ENCODE peak calls at places on chromosomes 7 and 10, in six cellular contexts. D, W, G, V, E and N are unnamed samples.

GRCh38 chr10:23481351-23481961 is 42.6 kb downstream of the OTUD1 start:
- DNase-seq in W (no peak), V (no peak), D (no peak), G (no peak), E (no peak), N (no peak)

GRCh38 chr7:22801907-22802306 is 20.7 kb downstream of the TOMM7 start:
- DNase-seq in D (no peak), W (no peak), G (no peak), E (no peak), V (no peak), N (no peak)

GRCh38 chr7:135879238-135879637 is 97.9 kb downstream of the MTPN start:
- DNase-seq in W (no peak), D (peak; percentile 13), E (no peak), G (no peak), V (no peak), N (no peak)

GRCh38 chr10:86366902-86367338 is 325 bp upstream of the GRID1 start:
- DNase-seq in E (no peak), W (peak; percentile 78), V (no peak), G (no peak), D (no peak), N (peak; percentile 87)

GRCh38 chr7:104656467-104656866 is 328.1 kb downstream of the LHFPL3 start:
- DNase-seq in W (no peak), V (no peak), G (no peak), E (no peak), D (no peak), N (no peak)

GRCh38 chr7:22900101-22900500 is 77.5 kb upstream of the TOMM7 start:
- DNase-seq in V (no peak), E (no peak), W (no peak), D (no peak), G (no peak), N (no peak)

GRCh38 chr7:137287651-137288258 is 55.8 kb downstream of the PTN start:
- DNase-seq in G (no peak), D (no peak), V (no peak), W (no peak), E (no peak), N (no peak)

GRCh38 chr10:131843881-131844284 is 56.9 kb upstream of the PPP2R2D start:
- DNase-seq in W (peak; percentile 64), E (no peak), D (no peak), V (no peak), G (no peak), N (peak; percentile 19)

GRCh38 chr7:35389636-35390035 is 135.7 kb upstream of the TBX20 start:
- DNase-seq in W (no peak), V (no peak), D (no peak), G (no peak), E (no peak), N (no peak)

GRCh38 chr10:124918906-124919305 is 23.0 kb upstream of the ZRANB1 start:
- DNase-seq in W (no peak), G (no peak), V (no peak), D (no peak), E (no peak), N (no peak)

GRCh38 chr10:93071177-93071472 is 2.6 kb upstream of the CYP26A1 start:
- DNase-seq in W (no peak), E (no peak), D (no peak), V (no peak), G (peak; percentile 29), N (no peak)

GRCh38 chr10:11869743-11870460 is 46.7 kb downstream of the PROSER2 start:
- DNase-seq in G (no peak), W (no peak), V (no peak), E (no peak), D (no peak), N (no peak)

GRCh38 chr10:44990965-44991364 is 9.8 kb upstream of the ZNF22 start:
- DNase-seq in W (peak; percentile 71), G (no peak), E (no peak), D (no peak), V (no peak), N (no peak)

GRCh38 chr10:46516660-46517416 is 39.6 kb downstream of the GPRIN2 start:
- DNase-seq in G (no peak), D (peak; percentile 85), E (peak; percentile 8), W (peak; percentile 78), V (peak; percentile 25), N (peak; percentile 20)

GRCh38 chr10:70162892-70163201 is 7.5 kb downstream of the SAR1A start:
- DNase-seq in V (no peak), W (no peak), D (no peak), E (no peak), G (no peak), N (no peak)

GRCh38 chr10:3763852-3764625 is 21.0 kb downstream of the KLF6 start:
- DNase-seq in E (no peak), G (no peak), D (no peak), V (no peak), W (peak; percentile 11), N (no peak)

GRCh38 chr10:21369697-21370096 is 155.8 kb downstream of the SKIDA1 start:
- DNase-seq in G (no peak), W (no peak), V (no peak), E (no peak), D (peak; percentile 54), N (no peak)

GRCh38 chr10:101624526-101625102 is 36.5 kb downstream of the DPCD start:
- DNase-seq in E (no peak), D (no peak), G (no peak), W (no peak), V (no peak), N (no peak)

DNA sequence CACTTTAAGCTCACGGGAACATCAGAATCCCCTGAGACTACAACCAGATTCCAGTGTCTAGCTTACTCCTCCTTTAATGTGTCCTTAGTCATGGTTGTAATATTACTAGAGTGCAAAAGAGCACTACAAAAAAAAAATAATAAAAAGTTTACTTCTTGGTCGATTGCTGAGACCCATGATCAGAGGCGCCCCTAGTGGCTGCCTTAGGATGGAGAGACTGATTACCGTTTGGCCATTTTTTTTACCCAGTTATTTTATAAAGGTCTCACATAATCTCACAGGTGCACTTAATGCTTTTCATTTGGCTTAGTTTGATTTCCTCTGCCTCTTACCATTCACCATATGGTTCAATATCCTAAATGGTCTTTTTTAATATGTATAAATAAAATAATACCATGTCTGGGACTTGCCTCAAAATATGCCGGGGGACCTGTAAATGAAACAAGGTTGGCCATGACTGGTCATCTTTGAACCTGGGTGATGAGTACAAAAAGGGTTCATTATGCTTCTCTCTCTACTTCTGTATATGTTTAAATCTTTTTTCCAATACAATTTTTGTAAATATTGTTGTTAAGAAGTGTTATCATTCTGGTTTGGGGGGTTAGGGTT is 331.5 kb upstream of the NFE2L3 start:
- DNase-seq in D (peak; percentile 23), W (no peak), G (peak; percentile 40), V (no peak), E (no peak), N (no peak)
- TF ChIP-seq CTCF in D (peak; percentile 46), W (no peak), G (peak; percentile 72), V (no peak), E (peak; percentile 18), N (no peak)

GRCh38 chr10:43362191-43362839 is 9.1 kb upstream of the FXYD4 start:
- DNase-seq in D (peak; percentile 97), V (peak; percentile 99), W (peak; percentile 95), E (peak; percentile 97), G (no peak), N (peak; percentile 100)
- TF ChIP-seq POLR2A in D (peak; percentile 40), V (no peak), W (no peak), E (peak; percentile 62), G (no peak), N (no peak)

GRCh38 chr7:83466956-83467355 is 182.0 kb downstream of the SEMA3E start:
- DNase-seq in W (no peak), G (no peak), E (no peak), D (no peak), V (no peak), N (no peak)
- TF ChIP-seq EP300 in W (no peak), G (no peak), E (no peak), D (no peak), V (no peak), N (no peak)

GRCh38 chr7:100091411-100092181 is 2.8 kb downstream of the COPS6 start:
- DNase-seq in W (no peak), V (no peak), D (peak; percentile 42), E (no peak), G (peak; percentile 42), N (no peak)
- TF ChIP-seq CTCF in W (no peak), V (no peak), D (no peak), E (no peak), G (no peak), N (no peak)

GRCh38 chr10:118341678-118342637 is at the start of gene FAM204A:
- DNase-seq in D (peak; percentile 93), E (peak; percentile 94), W (peak; percentile 98), V (peak; percentile 95), G (peak; percentile 98), N (peak; percentile 93)
- TF ChIP-seq POLR2A in D (peak; percentile 67), E (peak; percentile 54), W (peak; percentile 36), V (no peak), G (peak; percentile 82), N (peak; percentile 72)

GRCh38 chr10:68366600-68366999 is 33.9 kb upstream of the PBLD start:
- DNase-seq in V (no peak), E (no peak), G (no peak), D (no peak), W (no peak), N (no peak)

GRCh38 chr10:68362590-68362989 is 29.9 kb upstream of the PBLD start:
- DNase-seq in W (no peak), V (no peak), E (no peak), G (no peak), D (no peak), N (no peak)

GRCh38 chr10:68364101-68364886 is 31.6 kb upstream of the PBLD start:
- DNase-seq in G (no peak), E (no peak), V (no peak), W (no peak), D (no peak), N (no peak)

GRCh38 chr10:68367121-68367520 is 34.4 kb upstream of the PBLD start:
- DNase-seq in G (no peak), E (no peak), W (no peak), D (no peak), V (no peak), N (no peak)

DNA sequence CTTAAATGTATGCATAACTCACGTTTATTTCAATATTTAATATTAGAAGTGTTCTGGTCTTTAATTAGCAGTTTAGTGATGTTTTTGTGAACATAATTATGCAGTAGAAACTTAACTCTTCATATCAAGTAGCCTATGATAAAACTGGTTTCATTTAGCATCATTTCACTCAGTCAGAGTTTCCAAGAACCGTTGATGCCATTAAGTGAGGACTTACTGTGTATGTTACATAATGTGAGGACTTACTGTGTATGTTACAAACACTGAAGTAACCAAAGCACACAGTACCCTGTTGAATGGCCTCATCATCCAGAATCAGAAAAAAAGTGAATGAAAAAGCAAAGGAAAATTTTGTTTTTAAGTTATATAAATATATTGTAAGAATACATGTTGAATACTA is 32.9 kb upstream of the PBLD start:
- DNase-seq in D (no peak), V (no peak), G (no peak), W (no peak), E (no peak), N (no peak)
- TF ChIP-seq EP300 in D (no peak), V (no peak), G (no peak), W (no peak), E (no peak), N (no peak)

DNA sequence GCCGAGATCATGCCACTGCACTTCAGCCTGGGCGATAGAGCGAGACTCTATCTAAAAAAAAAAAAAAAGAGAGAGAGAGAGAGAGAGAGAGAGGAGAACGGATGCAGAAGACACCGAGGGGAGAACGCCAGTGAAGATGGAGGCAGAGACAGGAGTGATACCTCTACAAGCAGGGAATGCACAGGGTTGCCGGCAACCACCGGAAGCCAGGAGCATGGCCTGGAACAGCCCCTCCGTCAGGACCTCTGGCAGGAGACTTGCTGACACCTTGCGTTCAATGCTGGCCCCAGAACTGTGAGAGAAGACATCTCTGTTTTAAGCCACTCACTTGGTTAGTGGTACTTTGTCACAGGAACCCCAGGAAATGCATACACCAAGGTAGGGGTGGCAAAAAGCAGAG is 38.1 kb upstream of the DUSP5 start:
- DNase-seq in G (no peak), W (no peak), D (no peak), E (no peak), V (no peak), N (no peak)
- TF ChIP-seq CTCF in G (no peak), W (no peak), D (no peak), E (no peak), V (no peak), N (no peak)